ENCODE peak calls at places on chromosome 12, in seven cellular contexts. One of them, this sample, is unnamed.

GRCh38 chr12:1879633-1880032 is 38.8 kb downstream of the CACNA2D4 start:
- DNase-seq in astrocyte of the cerebellum: no peak
- DNase-seq in cardiac fibroblast: no peak
- DNase-seq in caudate nucleus: no peak
- DNase-seq in NCI-H2107: no peak
- DNase-seq in EH: no peak
- DNase-seq in astrocyte of the hippocampus: no peak
- DNase-seq in this sample: no peak

GRCh38 chr12:50627491-50627890 is 122.7 kb downstream of the DIP2B start:
- DNase-seq in astrocyte of the cerebellum: no peak
- DNase-seq in cardiac fibroblast: no peak
- DNase-seq in caudate nucleus: no peak
- DNase-seq in NCI-H2107: no peak
- DNase-seq in EH: no peak
- DNase-seq in astrocyte of the hippocampus: no peak
- DNase-seq in this sample: no peak

GRCh38 chr12:119938049-119938667 is 50.9 kb upstream of the BICDL1 start:
- DNase-seq in astrocyte of the cerebellum: peak
- DNase-seq in cardiac fibroblast: peak
- DNase-seq in caudate nucleus: peak
- DNase-seq in NCI-H2107: peak
- DNase-seq in EH: peak
- DNase-seq in astrocyte of the hippocampus: peak
- DNase-seq in this sample: peak

GRCh38 chr12:47717443-47718193 is 7.7 kb downstream of the ENDOU start:
- DNase-seq in astrocyte of the cerebellum: peak
- DNase-seq in cardiac fibroblast: peak
- DNase-seq in caudate nucleus: peak
- DNase-seq in NCI-H2107: peak
- DNase-seq in EH: peak
- DNase-seq in astrocyte of the hippocampus: peak
- DNase-seq in this sample: peak

GRCh38 chr12:115932073-115932472 is 345.4 kb downstream of the MED13L start:
- DNase-seq in astrocyte of the cerebellum: no peak
- DNase-seq in cardiac fibroblast: no peak
- DNase-seq in caudate nucleus: no peak
- DNase-seq in NCI-H2107: no peak
- DNase-seq in EH: no peak
- DNase-seq in astrocyte of the hippocampus: no peak
- DNase-seq in this sample: no peak

GRCh38 chr12:98373982-98374381 is 141.4 kb upstream of the TMPO start:
- DNase-seq in astrocyte of the cerebellum: no peak
- DNase-seq in cardiac fibroblast: peak
- DNase-seq in caudate nucleus: no peak
- DNase-seq in NCI-H2107: no peak
- DNase-seq in EH: peak
- DNase-seq in astrocyte of the hippocampus: peak
- DNase-seq in this sample: no peak

GRCh38 chr12:1591543-1591942 is 2.8 kb downstream of the FBXL14 start:
- DNase-seq in astrocyte of the cerebellum: no peak
- DNase-seq in cardiac fibroblast: no peak
- DNase-seq in caudate nucleus: no peak
- DNase-seq in NCI-H2107: no peak
- DNase-seq in EH: peak
- DNase-seq in astrocyte of the hippocampus: no peak
- DNase-seq in this sample: no peak

GRCh38 chr12:56836800-56837663 is 73.9 kb downstream of the HSD17B6 start:
- DNase-seq in astrocyte of the cerebellum: no peak
- DNase-seq in cardiac fibroblast: peak
- DNase-seq in caudate nucleus: no peak
- DNase-seq in NCI-H2107: no peak
- DNase-seq in EH: peak
- DNase-seq in astrocyte of the hippocampus: peak
- DNase-seq in this sample: no peak

GRCh38 chr12:43980627-43981191 is 144.8 kb downstream of the TMEM117 start:
- DNase-seq in astrocyte of the cerebellum: no peak
- DNase-seq in cardiac fibroblast: no peak
- DNase-seq in caudate nucleus: no peak
- DNase-seq in NCI-H2107: no peak
- DNase-seq in EH: no peak
- DNase-seq in astrocyte of the hippocampus: no peak
- DNase-seq in this sample: no peak

GRCh38 chr12:93302331-93303229 is 75.1 kb upstream of the NUDT4 start:
- DNase-seq in astrocyte of the cerebellum: peak
- DNase-seq in cardiac fibroblast: peak
- DNase-seq in caudate nucleus: no peak
- DNase-seq in NCI-H2107: no peak
- DNase-seq in EH: peak
- DNase-seq in astrocyte of the hippocampus: peak
- DNase-seq in this sample: no peak

GRCh38 chr12:56158926-56159461 is 835 bp downstream of the MYL6 start:
- DNase-seq in astrocyte of the cerebellum: peak
- DNase-seq in cardiac fibroblast: peak
- DNase-seq in caudate nucleus: no peak
- DNase-seq in NCI-H2107: no peak
- DNase-seq in EH: peak
- DNase-seq in astrocyte of the hippocampus: peak
- DNase-seq in this sample: peak

GRCh38 chr12:3833670-3834310 is 39.4 kb downstream of the PARP11 start:
- DNase-seq in astrocyte of the cerebellum: no peak
- DNase-seq in cardiac fibroblast: no peak
- DNase-seq in caudate nucleus: no peak
- DNase-seq in NCI-H2107: no peak
- DNase-seq in EH: no peak
- DNase-seq in astrocyte of the hippocampus: no peak
- DNase-seq in this sample: no peak

GRCh38 chr12:3273409-3273853 is 196.3 kb downstream of the TSPAN9 start:
- DNase-seq in astrocyte of the cerebellum: no peak
- DNase-seq in cardiac fibroblast: no peak
- DNase-seq in caudate nucleus: no peak
- DNase-seq in NCI-H2107: no peak
- DNase-seq in EH: peak
- DNase-seq in astrocyte of the hippocampus: peak
- DNase-seq in this sample: no peak

GRCh38 chr12:87687362-87687761 is 341.8 kb downstream of the C12orf50 start:
- DNase-seq in astrocyte of the cerebellum: peak
- DNase-seq in cardiac fibroblast: peak
- DNase-seq in caudate nucleus: no peak
- DNase-seq in NCI-H2107: no peak
- DNase-seq in EH: no peak
- DNase-seq in astrocyte of the hippocampus: peak
- DNase-seq in this sample: no peak

GRCh38 chr12:106360400-106360994 is 2.9 kb downstream of the POLR3B start:
- DNase-seq in astrocyte of the cerebellum: no peak
- DNase-seq in cardiac fibroblast: no peak
- DNase-seq in caudate nucleus: no peak
- DNase-seq in NCI-H2107: no peak
- DNase-seq in EH: no peak
- DNase-seq in astrocyte of the hippocampus: no peak
- DNase-seq in this sample: no peak

GRCh38 chr12:108047130-108047550 is 81.9 kb upstream of the WSCD2 start:
- DNase-seq in astrocyte of the cerebellum: no peak
- DNase-seq in cardiac fibroblast: peak
- DNase-seq in caudate nucleus: no peak
- DNase-seq in NCI-H2107: no peak
- DNase-seq in EH: peak
- DNase-seq in astrocyte of the hippocampus: no peak
- DNase-seq in this sample: no peak

GRCh38 chr12:102631274-102631673 is 150.9 kb upstream of the IGF1 start:
- DNase-seq in astrocyte of the cerebellum: no peak
- DNase-seq in cardiac fibroblast: peak
- DNase-seq in caudate nucleus: no peak
- DNase-seq in NCI-H2107: no peak
- DNase-seq in EH: peak
- DNase-seq in astrocyte of the hippocampus: peak
- DNase-seq in this sample: no peak

GRCh38 chr12:3527181-3527580 is 36.2 kb downstream of the PRMT8 start:
- DNase-seq in astrocyte of the cerebellum: no peak
- DNase-seq in cardiac fibroblast: peak
- DNase-seq in caudate nucleus: no peak
- DNase-seq in NCI-H2107: no peak
- DNase-seq in EH: peak
- DNase-seq in astrocyte of the hippocampus: no peak
- DNase-seq in this sample: no peak

GRCh38 chr12:43586646-43587245 is 34.7 kb upstream of the ADAMTS20 start:
- DNase-seq in astrocyte of the cerebellum: no peak
- DNase-seq in cardiac fibroblast: no peak
- DNase-seq in caudate nucleus: no peak
- DNase-seq in NCI-H2107: no peak
- DNase-seq in EH: no peak
- DNase-seq in astrocyte of the hippocampus: no peak
- DNase-seq in this sample: no peak